ENCODE peak calls at places on chromosomes 4 and X, in six cellular contexts. One of them, this sample, is unnamed.

GRCh38 chr4:132587626-132588025 is 561.5 kb upstream of the PCDH10 start:
- DNase-seq in substantia nigra: no peak
- DNase-seq in RPMI7951: no peak
- DNase-seq in AG08395: no peak
- DNase-seq in naive thymus-derived CD8-positive, alpha-beta T cell: no peak
- DNase-seq in Calu3: no peak
- DNase-seq in this sample: no peak

GRCh38 chr4:27020203-27020602 is 159.6 kb downstream of the STIM2 start:
- DNase-seq in AG08395: no peak
- DNase-seq in Calu3: no peak
- DNase-seq in naive thymus-derived CD8-positive, alpha-beta T cell: no peak
- DNase-seq in substantia nigra: no peak
- DNase-seq in RPMI7951: no peak
- DNase-seq in this sample: no peak

GRCh38 chr4:6372649-6373525 is 99.5 kb downstream of the PPP2R2C start:
- DNase-seq in Calu3: peak
- DNase-seq in substantia nigra: no peak
- DNase-seq in naive thymus-derived CD8-positive, alpha-beta T cell: no peak
- DNase-seq in AG08395: peak
- DNase-seq in RPMI7951: peak
- DNase-seq in this sample: peak

GRCh38 chrX:42992199-42992943 is 214.4 kb upstream of the PPP1R2C start:
- DNase-seq in AG08395: no peak
- DNase-seq in Calu3: no peak
- DNase-seq in naive thymus-derived CD8-positive, alpha-beta T cell: no peak
- DNase-seq in substantia nigra: no peak
- DNase-seq in RPMI7951: no peak
- DNase-seq in this sample: no peak

GRCh38 chrX:54920610-54921426 is at the start of gene TRO:
- DNase-seq in RPMI7951: peak
- DNase-seq in substantia nigra: no peak
- DNase-seq in naive thymus-derived CD8-positive, alpha-beta T cell: no peak
- DNase-seq in Calu3: no peak
- DNase-seq in AG08395: no peak
- DNase-seq in this sample: no peak

GRCh38 chr4:55296076-55296475 is 50.0 kb upstream of the SRD5A3 start:
- DNase-seq in Calu3: no peak
- DNase-seq in RPMI7951: no peak
- DNase-seq in AG08395: no peak
- DNase-seq in naive thymus-derived CD8-positive, alpha-beta T cell: no peak
- DNase-seq in substantia nigra: no peak
- DNase-seq in this sample: no peak

GRCh38 chr4:54228563-54229501 is at the start of gene PDGFRA:
- DNase-seq in substantia nigra: no peak
- DNase-seq in RPMI7951: peak
- DNase-seq in Calu3: no peak
- DNase-seq in AG08395: peak
- DNase-seq in naive thymus-derived CD8-positive, alpha-beta T cell: no peak
- DNase-seq in this sample: no peak

GRCh38 chr4:171169396-171169795 is 643.8 kb upstream of the GALNTL6 start:
- DNase-seq in AG08395: no peak
- DNase-seq in substantia nigra: no peak
- DNase-seq in Calu3: no peak
- DNase-seq in naive thymus-derived CD8-positive, alpha-beta T cell: no peak
- DNase-seq in RPMI7951: no peak
- DNase-seq in this sample: no peak

GRCh38 chrX:39755152-39756032 is 342.4 kb downstream of the BCOR start:
- DNase-seq in naive thymus-derived CD8-positive, alpha-beta T cell: no peak
- DNase-seq in RPMI7951: peak
- DNase-seq in AG08395: peak
- DNase-seq in substantia nigra: peak
- DNase-seq in Calu3: peak
- DNase-seq in this sample: no peak

GRCh38 chr4:110532901-110533589 is 57.1 kb downstream of the ENPEP start:
- DNase-seq in AG08395: peak
- DNase-seq in RPMI7951: peak
- DNase-seq in substantia nigra: no peak
- DNase-seq in naive thymus-derived CD8-positive, alpha-beta T cell: no peak
- DNase-seq in Calu3: no peak
- DNase-seq in this sample: no peak

GRCh38 chrX:119698835-119699234 is 5.9 kb upstream of the SEPTIN6 start:
- DNase-seq in substantia nigra: no peak
- DNase-seq in naive thymus-derived CD8-positive, alpha-beta T cell: no peak
- DNase-seq in Calu3: peak
- DNase-seq in AG08395: peak
- DNase-seq in RPMI7951: peak
- DNase-seq in this sample: no peak

GRCh38 chrX:20412871-20413486 is 146.3 kb upstream of the RPS6KA3 start:
- DNase-seq in AG08395: no peak
- DNase-seq in substantia nigra: peak
- DNase-seq in RPMI7951: no peak
- DNase-seq in naive thymus-derived CD8-positive, alpha-beta T cell: peak
- DNase-seq in Calu3: no peak
- DNase-seq in this sample: peak

GRCh38 chr4:123398803-123399637 is 2.4 kb downstream of the SPRY1 start:
- DNase-seq in substantia nigra: peak
- DNase-seq in Calu3: peak
- DNase-seq in AG08395: peak
- DNase-seq in RPMI7951: peak
- DNase-seq in naive thymus-derived CD8-positive, alpha-beta T cell: peak
- DNase-seq in this sample: no peak

GRCh38 chr4:8355306-8355705 is 85.2 kb downstream of the ACOX3 start:
- DNase-seq in AG08395: no peak
- DNase-seq in substantia nigra: no peak
- DNase-seq in RPMI7951: peak
- DNase-seq in Calu3: no peak
- DNase-seq in naive thymus-derived CD8-positive, alpha-beta T cell: no peak
- DNase-seq in this sample: no peak